ENCODE peak calls at places on chromosomes 5 and 9, in eight cellular contexts. J is endothelial cell; P is kidney tubule cell; I is activated naive CD4-positive, alpha-beta T cell treated with anti-CD3 and anti-CD28 coated beads, Interleukin-2, amount 10 ng/mL, durations not matched to agents 7 days and 5 days; Z is NCI-H2171; Y is head of caudate nucleus; G is activated CD4-positive, alpha-beta T cell treated with anti-CD3 and anti-CD28 coated beads for 48 hours; E is NCI-H1417. V is an unnamed sample.
A peak's percentile ranks its signal among the peaks of the same experiment; 100 is the strongest.

GRCh38 chr5:126987271-126987899 is 43.0 kb downstream of the MARCHF3 start:
- DNase-seq in Y (no peak), J (no peak), P (no peak), I (no peak), E (no peak), Z (no peak), G (no peak), V (no peak)

GRCh38 chr5:160199410-160199911 is 29.8 kb upstream of the FABP6 start:
- DNase-seq in P (peak; percentile 60), J (peak; percentile 94), I (peak; percentile 74), E (peak; percentile 40), G (peak; percentile 83), Y (peak; percentile 50), Z (no peak), V (peak; percentile 84)

GRCh38 chr5:146340260-146341081 is 1.8 kb downstream of the POU4F3 start:
- DNase-seq in I (peak; percentile 73), P (peak; percentile 45), Y (no peak), J (peak; percentile 75), G (peak; percentile 67), Z (no peak), E (no peak), V (peak; percentile 56)

GRCh38 chr5:132813599-132814440 is 718 bp downstream of the SOWAHA start:
- DNase-seq in G (peak; percentile 53), Y (peak; percentile 66), P (peak; percentile 33), I (peak; percentile 46), Z (peak; percentile 15), E (peak; percentile 32), J (peak; percentile 38), V (peak; percentile 74)

GRCh38 chr5:139058121-139058520 is 140.0 kb downstream of the SIL1 start:
- DNase-seq in Y (no peak), Z (no peak), G (no peak), E (no peak), I (no peak), J (no peak), P (no peak), V (no peak)

GRCh38 chr9:110015759-110016158 is 192.2 kb downstream of the C9orf152 start:
- DNase-seq in E (no peak), P (peak; percentile 91), Z (peak; percentile 35), G (peak; percentile 26), Y (no peak), I (peak; percentile 27), J (no peak), V (peak; percentile 87)

GRCh38 chr9:16106211-16106610 is 553.4 kb downstream of the CCDC171 start:
- DNase-seq in G (no peak), Y (no peak), E (no peak), I (no peak), P (no peak), J (no peak), Z (no peak), V (no peak)

GRCh38 chr5:78698218-78698751 is 49.7 kb upstream of the LHFPL2 start:
- DNase-seq in G (no peak), E (no peak), J (no peak), P (no peak), Y (no peak), I (no peak), Z (no peak), V (no peak)

GRCh38 chr5:6542421-6543345 is 90.2 kb downstream of the NSUN2 start:
- DNase-seq in Z (peak; percentile 4), I (no peak), E (no peak), J (no peak), G (no peak), Y (no peak), P (no peak), V (no peak)

GRCh38 chr9:82333671-82334070 is 345.1 kb downstream of the SPATA31D1 start:
- DNase-seq in G (no peak), P (peak; percentile 58), Z (no peak), J (no peak), E (no peak), Y (no peak), I (no peak), V (peak; percentile 2)

GRCh38 chr5:77925503-77925902 is 149.4 kb upstream of the TBCA start:
- DNase-seq in G (no peak), Z (no peak), P (no peak), E (no peak), J (no peak), I (no peak), Y (no peak), V (no peak)

GRCh38 chr9:94630281-94630680 is 9.0 kb downstream of the FBP1 start:
- DNase-seq in P (no peak), E (no peak), J (no peak), G (no peak), I (no peak), Z (no peak), Y (no peak), V (no peak)

GRCh38 chr5:177133119-177133844 is at the start of gene NSD1:
- DNase-seq in P (peak; percentile 80), I (peak; percentile 90), Y (peak; percentile 93), G (peak; percentile 94), E (peak; percentile 67), J (peak; percentile 90), Z (peak; percentile 55), V (peak; percentile 93)

GRCh38 chr5:6766558-6767191 is 53.4 kb downstream of the TENT4A start:
- DNase-seq in I (peak; percentile 45), J (no peak), Z (peak; percentile 68), G (peak; percentile 69), E (peak; percentile 98), Y (peak; percentile 51), P (peak; percentile 98), V (peak; percentile 99)

GRCh38 chr5:163533229-163533628 is 27.8 kb downstream of the MAT2B start:
- DNase-seq in Y (no peak), E (no peak), P (no peak), J (no peak), G (no peak), Z (no peak), I (no peak), V (no peak)

GRCh38 chr5:35230043-35230611 is at the start of gene PRLR:
- DNase-seq in J (peak; percentile 18), P (peak; percentile 59), I (no peak), Y (no peak), Z (no peak), E (peak; percentile 49), G (no peak), V (peak; percentile 76)

GRCh38 chr5:119218830-119219782 is 136.7 kb upstream of the TNFAIP8 start:
- DNase-seq in P (no peak), I (no peak), G (no peak), E (no peak), J (no peak), Z (no peak), Y (no peak), V (no peak)

GRCh38 chr5:65927497-65928340 is 1.3 kb downstream of the ERBIN start:
- DNase-seq in E (no peak), G (peak; percentile 25), J (peak; percentile 9), P (peak; percentile 62), Z (no peak), Y (no peak), I (peak; percentile 42), V (peak; percentile 32)

GRCh38 chr5:124157320-124157719 is 589.1 kb downstream of the ZNF608 start:
- DNase-seq in Y (no peak), J (no peak), I (no peak), G (no peak), P (no peak), Z (no peak), E (no peak), V (peak; percentile 54)

GRCh38 chr9:75866273-75866871 is 24.1 kb upstream of the PCSK5 start:
- DNase-seq in Y (no peak), I (peak; percentile 59), Z (no peak), E (peak; percentile 28), P (peak; percentile 56), G (peak; percentile 48), J (peak; percentile 56), V (peak; percentile 64)

GRCh38 chr9:122642226-122642625 is 15.2 kb downstream of the OR1B1 start:
- DNase-seq in Y (no peak), I (no peak), G (no peak), E (no peak), P (no peak), Z (no peak), J (no peak), V (no peak)

GRCh38 chr5:38011641-38012188 is 171.9 kb upstream of the GDNF start:
- DNase-seq in E (peak; percentile 4), Z (peak; percentile 80), P (no peak), G (no peak), Y (no peak), J (no peak), I (no peak), V (no peak)

GRCh38 chr5:36759117-36759516 is 117.5 kb upstream of the NIPBL start:
- DNase-seq in E (no peak), G (no peak), J (no peak), Y (no peak), I (no peak), Z (no peak), P (no peak), V (no peak)

GRCh38 chr5:1760656-1761452 is 38.8 kb downstream of the MRPL36 start:
- DNase-seq in G (no peak), I (no peak), Z (no peak), J (peak; percentile 1), E (no peak), Y (no peak), P (no peak), V (no peak)

GRCh38 chr9:92507496-92507895 is 25.2 kb upstream of the ASPN start:
- DNase-seq in Z (no peak), E (no peak), J (no peak), G (no peak), I (no peak), P (no peak), Y (no peak), V (no peak)

V was measured in DMS53.